ENCODE peak calls at places on chromosome 10, in six cellular contexts. A is HCT116, T is lung, K is keratinocyte, U is upper lobe of right lung, E is prostate gland. C is an unnamed sample.

GRCh38 chr10:52454476-52454875 is 140.4 kb downstream of the DKK1 start:
- DNase-seq in A (no peak), T (no peak), K (no peak), U (no peak), E (no peak), C (no peak)

GRCh38 chr10:28859791-28860190 is 182.5 kb downstream of the BAMBI start:
- DNase-seq in A (no peak), T (no peak), K (no peak), U (no peak), E (no peak), C (no peak)

GRCh38 chr10:112969542-112969941 is 19.5 kb downstream of the TCF7L2 start:
- DNase-seq in A (no peak), T (no peak), K (no peak), U (no peak), E (no peak), C (no peak)

GRCh38 chr10:97229322-97229721 is 43.6 kb upstream of the SLIT1 start:
- DNase-seq in A (no peak), T (no peak), K (no peak), U (no peak), E (no peak), C (no peak)

GRCh38 chr10:25933653-25934608 is at the start of gene MYO3A:
- DNase-seq in A (no peak), T (no peak), K (no peak), U (no peak), E (no peak), C (no peak)

GRCh38 chr10:78004215-78005026 is 24.9 kb downstream of the POLR3A start:
- DNase-seq in A (no peak), T (no peak), K (no peak), U (no peak), E (no peak), C (no peak)

GRCh38 chr10:17084989-17085725 is 44.5 kb downstream of the CUBN start:
- DNase-seq in A (no peak), T (no peak), K (no peak), U (no peak), E (no peak), C (no peak)

GRCh38 chr10:113053091-113053490 is 103.0 kb downstream of the TCF7L2 start:
- DNase-seq in A (no peak), T (no peak), K (no peak), U (no peak), E (no peak), C (no peak)

GRCh38 chr10:34655286-34656170 is 159.6 kb downstream of the PARD3 start:
- DNase-seq in A (peak; percentile 63), T (no peak), K (peak; percentile 49), U (no peak), E (peak; percentile 54), C (no peak)

GRCh38 chr10:77274046-77274795 is 363.4 kb downstream of the KCNMA1 start:
- DNase-seq in A (no peak), T (no peak), K (no peak), U (no peak), E (no peak), C (no peak)

GRCh38 chr10:34681933-34682332 is 133.2 kb downstream of the PARD3 start:
- DNase-seq in A (no peak), T (no peak), K (no peak), U (no peak), E (no peak), C (no peak)

GRCh38 chr10:120495226-120495625 is 38.2 kb downstream of the PLPP4 start:
- DNase-seq in A (no peak), T (no peak), K (no peak), U (no peak), E (no peak), C (no peak)

GRCh38 chr10:3636356-3637181 is 148.4 kb downstream of the KLF6 start:
- DNase-seq in A (peak; percentile 13), T (no peak), K (peak; percentile 42), U (no peak), E (no peak), C (no peak)

GRCh38 chr10:97319671-97320479 is 804 bp downstream of the FRAT1 start:
- DNase-seq in A (no peak), T (peak; percentile 61), K (no peak), U (peak; percentile 88), E (no peak), C (peak; percentile 76)

GRCh38 chr10:90884414-90884813 is 12.6 kb downstream of the RPP30 start:
- DNase-seq in A (no peak), T (no peak), K (no peak), U (no peak), E (peak; percentile 9), C (no peak)

GRCh38 chr10:104824378-104825006 is 183.4 kb downstream of the SORCS3 start:
- DNase-seq in A (peak; percentile 22), T (no peak), K (no peak), U (no peak), E (peak; percentile 31), C (no peak)

GRCh38 chr10:31353574-31353973 is 34.6 kb downstream of the ZEB1 start:
- DNase-seq in A (peak; percentile 82), T (no peak), K (peak; percentile 50), U (no peak), E (no peak), C (no peak)

GRCh38 chr10:71696635-71697326 is 22.8 kb downstream of the C10orf105 start:
- DNase-seq in A (no peak), T (peak; percentile 52), K (no peak), U (peak; percentile 83), E (no peak), C (peak; percentile 58)

GRCh38 chr10:12531305-12531738 is 182.0 kb downstream of the CAMK1D start:
- DNase-seq in A (no peak), T (no peak), K (no peak), U (no peak), E (peak; percentile 51), C (no peak)

GRCh38 chr10:101216631-101217425 is 12.4 kb downstream of the LBX1 start:
- DNase-seq in A (no peak), T (no peak), K (no peak), U (no peak), E (no peak), C (no peak)

GRCh38 chr10:44477021-44477420 is 92.1 kb upstream of the CXCL12 start:
- DNase-seq in A (no peak), T (no peak), K (no peak), U (no peak), E (no peak), C (no peak)

GRCh38 chr10:86953747-86954680 is 3.4 kb downstream of the MMRN2 start:
- DNase-seq in A (no peak), T (peak; percentile 34), K (no peak), U (no peak), E (no peak), C (no peak)

GRCh38 chr10:71746344-71747037 is 26.8 kb downstream of the VSIR start:
- DNase-seq in A (no peak), T (peak; percentile 64), K (no peak), U (no peak), E (no peak), C (no peak)

GRCh38 chr10:55897436-55897835 is 463.6 kb downstream of the ZWINT start:
- DNase-seq in A (no peak), T (no peak), K (no peak), U (no peak), E (no peak), C (no peak)

GRCh38 chr10:5536486-5536885 is 11.7 kb downstream of the CALML3 start:
- DNase-seq in A (no peak), T (no peak), K (no peak), U (peak; percentile 39), E (no peak), C (no peak)

DNA sequence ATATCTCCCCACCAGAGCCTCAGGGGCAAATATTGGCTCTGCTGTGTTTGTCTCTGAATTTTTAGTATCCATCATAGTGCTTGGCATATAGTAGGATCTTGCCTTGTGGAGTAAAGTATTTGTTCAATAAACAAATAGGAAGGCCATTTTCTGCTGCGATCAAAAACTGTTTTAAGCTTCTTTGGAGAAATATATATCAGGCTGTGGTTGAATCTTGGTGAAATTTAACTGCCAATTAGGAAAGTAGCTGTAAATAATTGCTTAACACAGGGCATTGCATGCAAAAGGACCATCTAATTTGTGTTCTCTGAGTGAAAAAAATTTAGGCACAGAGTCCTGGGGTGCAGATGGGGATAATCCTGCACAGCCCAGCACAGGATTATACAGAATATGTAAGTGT is 15.1 kb downstream of the VCL start:
- DNase-seq in A (no peak), T (no peak), K (no peak), U (no peak), E (no peak), C (no peak)
- H3K4me1 ChIP-seq in A (peaks cover 26% of the 10 kb centered on the region), T (peaks cover 7% of the 10 kb centered on the region), K (peaks cover 24% of the 10 kb centered on the region), U (peaks cover 42% of the 10 kb centered on the region), E (no peaks in the 10 kb centered on the region), C (peaks cover 8% of the 10 kb centered on the region)

DNA sequence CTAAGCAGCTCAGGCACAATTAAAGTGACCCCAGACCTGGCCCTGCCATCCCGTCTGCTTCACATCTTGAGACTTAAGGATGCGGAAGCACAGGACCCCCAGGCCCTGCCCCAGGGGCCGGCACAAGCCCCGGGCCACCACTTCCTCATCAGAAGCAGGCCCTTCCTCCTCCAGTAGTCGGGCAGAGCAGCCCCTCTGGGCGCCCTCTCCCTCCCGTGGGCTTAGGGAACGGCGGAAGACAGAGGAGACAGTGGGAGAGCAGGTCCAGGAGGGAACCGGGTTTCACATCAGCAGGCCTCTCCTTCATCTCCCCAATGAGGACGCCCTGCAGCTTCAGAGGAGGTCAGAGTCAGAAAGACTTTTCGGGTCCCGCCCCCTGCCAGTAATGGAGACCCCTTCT is 135.7 kb upstream of the PPIF start:
- DNase-seq in A (no peak), T (no peak), K (no peak), U (no peak), E (no peak), C (no peak)
- H3K36me3 ChIP-seq in A (peaks cover 12% of the 10 kb centered on the region), T (peaks cover 4% of the 10 kb centered on the region), K (peaks cover 10% of the 10 kb centered on the region), U (peaks cover 86% of the 10 kb centered on the region), E (peaks cover 10% of the 10 kb centered on the region), C (peaks cover 20% of the 10 kb centered on the region)

DNA sequence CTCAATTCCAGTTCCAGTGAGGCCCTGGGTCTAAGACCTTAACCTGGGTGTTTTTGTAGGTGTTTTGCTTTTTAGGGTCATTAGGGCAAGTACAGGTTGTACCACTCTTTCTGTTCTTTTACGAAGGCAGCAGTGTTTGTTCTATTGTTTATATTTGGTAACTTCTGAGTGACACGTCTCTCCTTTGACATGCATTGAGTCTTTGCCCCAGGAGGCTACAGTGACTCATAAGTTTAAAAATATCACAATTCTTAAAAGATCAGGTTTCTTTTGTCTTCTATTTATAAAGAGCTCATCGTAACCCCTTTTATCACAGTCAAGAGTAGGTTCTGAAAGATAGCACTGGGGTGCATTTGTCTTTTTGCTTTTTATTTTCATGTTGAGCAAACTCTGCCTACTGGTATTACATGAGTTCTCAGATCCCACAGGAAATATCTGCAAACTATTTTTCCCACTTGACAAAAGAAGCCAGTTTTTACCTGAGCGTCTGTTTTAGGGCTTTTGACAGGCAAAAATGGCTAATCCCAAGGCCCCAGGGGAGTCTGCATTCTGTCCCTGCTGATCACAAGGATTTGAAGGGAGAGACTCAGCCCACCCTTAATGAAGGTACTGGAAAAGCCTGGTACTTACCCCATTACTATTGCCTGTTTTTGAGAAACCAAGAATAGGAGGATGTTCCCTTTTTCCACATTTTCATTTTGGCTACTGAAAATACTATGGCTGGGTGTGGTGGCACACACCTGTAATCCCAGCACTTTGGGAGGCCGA is 7.9 kb downstream of the NUDT13 start:
- DNase-seq in A (peak; percentile 59), T (no peak), K (no peak), U (no peak), E (no peak), C (no peak)
- H3K4me1 ChIP-seq in A (peaks cover 42% of the 10 kb centered on the region), T (no peaks in the 10 kb centered on the region), K (peaks cover 11% of the 10 kb centered on the region), U (no peaks in the 10 kb centered on the region), E (no peaks in the 10 kb centered on the region), C (no peaks in the 10 kb centered on the region)

DNA sequence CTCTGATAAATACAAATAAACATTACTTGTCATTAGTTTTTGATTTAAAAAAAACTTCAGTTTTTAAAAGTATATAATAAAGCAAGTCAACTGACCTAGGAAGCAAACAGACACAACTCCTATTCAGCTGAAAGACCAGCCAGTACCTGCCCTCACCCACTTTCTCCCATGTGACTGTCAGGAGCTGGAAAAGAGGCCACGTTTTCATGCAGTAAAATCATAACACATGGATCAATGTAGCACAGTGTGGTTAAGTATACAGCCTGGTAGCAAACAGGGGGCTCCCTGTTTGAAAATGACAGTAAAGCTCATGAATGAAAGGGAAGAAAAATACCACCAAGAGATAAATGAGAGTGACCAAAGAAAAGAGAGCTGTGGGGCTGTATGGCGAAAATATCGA is 21.6 kb downstream of the KIN start:
- DNase-seq in A (no peak), T (no peak), K (no peak), U (no peak), E (no peak), C (no peak)
- H3K36me3 ChIP-seq in A (peaks cover 7% of the 10 kb centered on the region), T (peaks cover 33% of the 10 kb centered on the region), K (peaks cover 13% of the 10 kb centered on the region), U (peaks cover 97% of the 10 kb centered on the region), E (no peaks in the 10 kb centered on the region), C (peaks cover 77% of the 10 kb centered on the region)